ENCODE peak calls at places on chromosomes 13 and 19, in six cellular contexts. One of them, this sample, is unnamed.

GRCh38 chr19:38251564-38252051 is 4.6 kb downstream of the PPP1R14A start:
- DNase-seq in NCI-H1092: no peak
- DNase-seq in aorta: peak
- DNase-seq in T-cell: no peak
- DNase-seq in epithelial cell of proximal tubule: no peak
- DNase-seq in hepatic stellate cell: peak
- DNase-seq in this sample: no peak

GRCh38 chr13:75339635-75340374 is 142.2 kb downstream of the TBC1D4 start:
- DNase-seq in NCI-H1092: no peak
- DNase-seq in aorta: no peak
- DNase-seq in T-cell: no peak
- DNase-seq in epithelial cell of proximal tubule: no peak
- DNase-seq in hepatic stellate cell: no peak
- DNase-seq in this sample: no peak

GRCh38 chr19:48510421-48511268 is 990 bp downstream of the LMTK3 start:
- DNase-seq in NCI-H1092: peak
- DNase-seq in aorta: peak
- DNase-seq in T-cell: peak
- DNase-seq in epithelial cell of proximal tubule: no peak
- DNase-seq in hepatic stellate cell: no peak
- DNase-seq in this sample: no peak

GRCh38 chr19:47560999-47561398 is 11.9 kb downstream of the ZNF541 start:
- DNase-seq in NCI-H1092: no peak
- DNase-seq in aorta: no peak
- DNase-seq in T-cell: no peak
- DNase-seq in epithelial cell of proximal tubule: no peak
- DNase-seq in hepatic stellate cell: no peak
- DNase-seq in this sample: no peak

GRCh38 chr13:113656015-113656588 is 1.9 kb downstream of the ATP4B start:
- DNase-seq in NCI-H1092: no peak
- DNase-seq in aorta: peak
- DNase-seq in T-cell: no peak
- DNase-seq in epithelial cell of proximal tubule: no peak
- DNase-seq in hepatic stellate cell: no peak
- DNase-seq in this sample: no peak

GRCh38 chr13:27242642-27243185 is 8.6 kb upstream of the RPL21 start:
- DNase-seq in NCI-H1092: no peak
- DNase-seq in aorta: no peak
- DNase-seq in T-cell: no peak
- DNase-seq in epithelial cell of proximal tubule: no peak
- DNase-seq in hepatic stellate cell: no peak
- DNase-seq in this sample: no peak

GRCh38 chr19:48648134-48648533 is 2.1 kb upstream of the CA11 start:
- DNase-seq in NCI-H1092: no peak
- DNase-seq in aorta: no peak
- DNase-seq in T-cell: no peak
- DNase-seq in epithelial cell of proximal tubule: no peak
- DNase-seq in hepatic stellate cell: no peak
- DNase-seq in this sample: no peak

GRCh38 chr19:3932931-3933810 is at the start of gene NMRK2:
- DNase-seq in NCI-H1092: no peak
- DNase-seq in aorta: no peak
- DNase-seq in T-cell: no peak
- DNase-seq in epithelial cell of proximal tubule: no peak
- DNase-seq in hepatic stellate cell: no peak
- DNase-seq in this sample: no peak

GRCh38 chr19:33368074-33368864 is 5.2 kb upstream of the CEBPG start:
- DNase-seq in NCI-H1092: no peak
- DNase-seq in aorta: no peak
- DNase-seq in T-cell: no peak
- DNase-seq in epithelial cell of proximal tubule: no peak
- DNase-seq in hepatic stellate cell: peak
- DNase-seq in this sample: no peak